ENCODE peak calls at places on chromosomes 12 and 14, in seven cellular contexts. D, U, N, Y, E, L and W are unnamed samples. For H3K27me3, the result is how much of the 10 kb centered on the place peaks cover.

GRCh38 chr14:95655461-95655860 is 30.8 kb upstream of the TCL1B start:
- DNase-seq in E (no peak), L (no peak), D (no peak), N (no peak), Y (no peak), U (no peak), W (no peak)

GRCh38 chr14:106578479-106578878 is 1052.1 kb downstream of the TMEM121 start:
- DNase-seq in L (no peak), U (no peak), E (no peak), D (no peak), Y (no peak), N (peak), W (peak)

GRCh38 chr14:102776761-102777710 is at the start of gene TRAF3:
- DNase-seq in E (peak), D (peak), L (peak), Y (no peak), U (peak), N (peak), W (peak)

GRCh38 chr12:501722-502447 is 42.1 kb downstream of the B4GALNT3 start:
- DNase-seq in U (no peak), L (no peak), E (no peak), N (no peak), Y (no peak), D (peak), W (no peak)

GRCh38 chr12:110176745-110177144 is 52.6 kb downstream of the IFT81 start:
- DNase-seq in Y (no peak), U (no peak), L (no peak), N (no peak), D (no peak), E (no peak), W (no peak)

GRCh38 chr12:64571346-64571745 is 38.9 kb upstream of the RASSF3 start:
- DNase-seq in D (no peak), N (no peak), E (no peak), L (no peak), Y (no peak), U (no peak), W (no peak)

GRCh38 chr12:122022393-122023338 is 982 bp downstream of the BCL7A start:
- DNase-seq in U (no peak), Y (no peak), N (no peak), E (peak), D (peak), L (peak), W (peak)

GRCh38 chr12:93419388-93420034 is 22.2 kb downstream of the UBE2N start:
- DNase-seq in E (no peak), N (no peak), Y (no peak), D (no peak), L (no peak), U (no peak), W (no peak)

GRCh38 chr12:98594050-98594853 is 766 bp downstream of the SLC25A3 start:
- DNase-seq in N (no peak), E (peak), U (peak), Y (no peak), L (peak), D (peak), W (peak)

GRCh38 chr12:14410177-14410576 is 44.7 kb downstream of the ATF7IP start:
- DNase-seq in U (no peak), E (no peak), D (no peak), N (no peak), Y (no peak), L (no peak), W (no peak)

GRCh38 chr14:92599786-92600185 is 86.2 kb downstream of the RIN3 start:
- DNase-seq in N (no peak), L (no peak), U (no peak), E (no peak), D (no peak), Y (no peak), W (no peak)

GRCh38 chr14:105480807-105481801 is 5.6 kb upstream of the CRIP1 start:
- DNase-seq in Y (peak), L (peak), E (peak), D (peak), N (peak), U (peak), W (peak)
- TF ChIP-seq POLR2A in Y (peak), L (peak), E (no peak), D (no peak), N (no peak), U (no peak), W (no peak)

GRCh38 chr12:125091401-125091800 is 26.2 kb downstream of the AACS start:
- DNase-seq in U (no peak), L (no peak), D (no peak), Y (no peak), E (no peak), N (no peak), W (no peak)

GRCh38 chr12:125090437-125090836 is 25.2 kb downstream of the AACS start:
- DNase-seq in N (no peak), L (no peak), D (no peak), Y (no peak), U (no peak), E (no peak), W (no peak)

GRCh38 chr12:125093681-125094025 is 28.4 kb downstream of the AACS start:
- DNase-seq in U (no peak), D (no peak), E (no peak), N (no peak), Y (no peak), L (no peak), W (no peak)

GRCh38 chr12:125092108-125092871 is 27.1 kb downstream of the AACS start:
- DNase-seq in N (no peak), L (no peak), E (no peak), U (no peak), D (no peak), Y (no peak), W (no peak)

GRCh38 chr12:125092872-125093680 is 27.8 kb downstream of the AACS start:
- DNase-seq in Y (no peak), L (peak), N (no peak), E (no peak), D (peak), U (no peak), W (no peak)
- TF ChIP-seq CTCF in Y (no peak), L (no peak), N (no peak), E (no peak), D (no peak), U (no peak), W (no peak)

GRCh38 chr12:117970334-117970733 is 1.5 kb upstream of the KSR2 start:
- DNase-seq in D (no peak), U (no peak), E (no peak), L (no peak), N (no peak), Y (no peak), W (no peak)
- H3K27me3 ChIP-seq in D (under half), U (under half), E (under half), L (under half), N (under half), Y (under half), W (under half)

DNA sequence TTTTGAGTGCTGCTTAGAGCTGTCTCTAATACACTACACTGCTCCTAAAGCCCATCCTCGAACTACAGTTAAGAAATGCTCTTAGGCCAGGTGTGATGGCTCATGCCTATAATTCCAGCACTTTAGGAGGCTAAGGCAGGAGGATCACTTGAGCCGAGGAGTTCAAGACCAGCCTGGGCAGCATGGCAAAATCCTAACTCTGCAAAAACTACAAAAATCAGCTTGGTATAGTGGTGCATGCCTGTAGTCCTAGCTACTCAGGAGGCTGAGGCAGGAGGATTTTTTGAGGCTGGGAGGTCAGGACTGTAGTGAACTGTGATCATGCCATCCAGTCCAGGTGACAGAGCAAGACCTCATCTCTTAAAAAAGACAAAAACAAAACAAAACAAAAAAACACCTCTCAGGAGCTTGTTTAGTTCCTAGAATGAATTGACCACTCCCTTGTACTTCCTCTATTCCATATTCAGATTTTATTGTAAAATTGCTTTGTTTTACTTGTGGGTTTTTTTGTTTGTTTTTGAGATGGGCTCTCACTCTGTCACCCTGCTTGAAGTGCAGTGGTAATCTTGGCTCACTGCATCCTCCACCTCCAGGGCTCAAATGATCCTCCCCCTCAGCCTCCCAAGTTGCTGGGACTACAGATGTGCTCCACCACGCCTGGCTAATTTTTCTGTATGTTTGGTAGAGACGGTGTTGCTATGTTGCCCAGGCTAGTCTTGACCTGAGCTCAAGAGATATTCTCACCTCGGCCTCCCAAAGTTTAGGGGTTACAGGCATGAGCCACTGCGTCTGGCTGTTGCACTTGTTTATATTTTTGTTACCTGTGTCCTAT is 13.6 kb downstream of the MDM2 start:
- DNase-seq in L (no peak), Y (no peak), N (no peak), E (no peak), D (no peak), U (no peak), W (no peak)
- TF ChIP-seq POLR2A in L (no peak), Y (no peak), N (no peak), E (no peak), D (no peak), U (no peak), W (no peak)

GRCh38 chr14:83162351-83162929 is 1628.8 kb upstream of the SEL1L start:
- DNase-seq in U (no peak), E (no peak), N (no peak), L (no peak), Y (no peak), D (no peak), W (no peak)
- TF ChIP-seq CTCF in U (no peak), E (no peak), N (no peak), L (no peak), Y (no peak), D (no peak), W (no peak)

DNA sequence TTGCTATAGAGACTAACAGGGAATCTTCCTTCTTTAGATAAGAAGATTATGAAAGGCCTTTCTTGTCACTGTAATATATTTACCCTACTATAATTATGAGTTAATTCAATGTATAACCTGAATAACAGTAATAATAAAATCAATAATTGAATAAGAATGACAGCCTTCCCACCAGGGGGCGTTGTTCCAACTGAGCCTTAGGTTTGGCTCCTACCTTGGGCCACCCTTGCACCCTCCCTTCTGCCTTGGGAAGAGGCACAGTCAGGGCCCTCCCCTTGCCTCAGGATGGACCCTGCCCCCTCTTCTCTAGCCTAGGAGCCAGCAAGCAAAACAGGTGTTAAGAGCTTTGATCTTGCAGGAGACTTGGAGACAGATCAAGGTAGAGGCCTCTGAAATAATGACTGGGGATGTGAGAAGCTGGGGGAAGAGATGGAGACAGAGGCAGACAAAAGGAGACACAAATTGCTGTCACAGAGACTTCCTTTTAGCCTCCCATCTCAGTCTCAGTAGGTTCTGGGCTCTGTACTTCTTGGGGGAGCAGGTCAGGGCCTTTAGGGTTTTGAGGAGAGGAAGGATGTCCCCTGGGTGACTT is 40.1 kb upstream of the CISTR start:
- DNase-seq in E (no peak), N (peak), L (no peak), D (peak), U (no peak), Y (peak), W (no peak)
- H3K27me3 ChIP-seq in E (under half), N (under half), L (under half), D (under half), U (under half), Y (under half), W (half or more)

DNA sequence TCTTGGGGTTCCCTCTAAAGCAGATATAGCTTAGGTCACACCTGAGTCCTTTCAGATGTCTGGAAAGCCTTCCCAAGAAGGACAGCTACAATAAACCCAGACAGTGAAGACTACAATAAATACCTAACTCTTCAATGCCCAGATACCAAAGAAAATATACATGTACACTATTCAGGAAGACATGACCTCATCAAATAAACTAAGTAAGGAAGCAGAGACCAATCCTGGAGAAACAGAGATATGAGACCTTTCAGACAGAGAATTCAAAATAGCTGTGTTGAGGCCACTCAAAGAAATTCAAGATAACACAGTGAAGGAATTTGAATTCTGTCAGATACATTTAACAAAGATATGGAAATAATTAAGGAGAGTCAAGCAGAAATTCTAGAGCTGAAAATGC is 15.3 kb downstream of the MIPOL1 start:
- DNase-seq in Y (no peak), U (no peak), D (no peak), L (no peak), N (no peak), E (no peak), W (no peak)
- TF ChIP-seq POLR2A in Y (no peak), U (no peak), D (no peak), L (no peak), N (no peak), E (no peak), W (no peak)

DNA sequence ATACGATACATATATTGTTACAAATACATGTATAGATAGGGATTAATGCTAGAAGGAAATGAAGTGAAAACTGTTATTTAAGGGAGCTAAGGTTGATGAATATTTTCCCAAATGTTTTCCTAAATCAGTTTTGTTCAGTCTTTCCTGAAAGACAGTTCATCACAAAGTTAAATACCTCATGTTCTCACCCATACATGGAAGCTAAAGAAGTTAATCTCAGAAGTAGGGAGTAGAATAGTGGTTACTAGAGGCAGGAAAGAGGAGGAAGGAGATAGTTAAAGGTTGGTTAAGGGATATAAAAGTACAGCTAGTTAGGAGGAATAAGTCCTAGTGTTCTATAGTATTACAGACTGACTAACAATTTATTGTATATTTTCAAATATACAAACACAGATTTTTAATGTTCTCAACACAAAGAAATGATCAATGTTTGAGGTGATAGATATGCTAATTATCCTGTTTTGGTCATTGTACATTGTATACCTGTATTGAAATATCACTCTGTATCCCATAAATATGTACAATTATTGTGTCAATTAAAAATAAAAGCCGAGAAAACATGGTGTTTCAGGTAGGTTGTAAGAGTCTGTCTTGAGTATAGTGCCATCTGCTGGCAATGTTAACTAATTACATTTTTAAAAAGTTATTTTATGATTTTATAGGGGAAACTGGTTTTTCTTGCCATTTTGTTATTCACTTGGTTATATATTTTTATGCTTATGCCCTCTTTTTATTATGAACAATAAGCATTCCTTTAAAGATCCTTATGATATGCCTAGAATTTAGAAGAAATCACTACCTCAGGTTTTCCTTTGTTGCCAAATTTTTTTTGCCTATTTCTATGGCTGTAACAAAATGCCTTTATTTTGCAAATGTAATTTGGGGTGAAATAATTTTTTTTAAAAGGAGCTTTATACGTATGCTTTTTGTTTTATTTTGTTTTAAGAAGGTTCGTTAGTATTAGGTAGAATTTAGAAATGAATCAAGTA is 26.9 kb downstream of the ZDHHC17 start:
- DNase-seq in Y (peak), U (no peak), N (no peak), D (no peak), E (no peak), L (no peak), W (no peak)
- TF ChIP-seq CTCF in Y (peak), U (peak), N (peak), D (peak), E (peak), L (peak), W (peak)

GRCh38 chr12:20370841-20371240 is 2.5 kb downstream of the PDE3A start:
- DNase-seq in E (no peak), D (no peak), Y (no peak), U (no peak), N (no peak), L (no peak), W (no peak)
- H3K27me3 ChIP-seq in E (under half), D (under half), Y (under half), U (under half), N (under half), L (under half), W (under half)

GRCh38 chr14:73786942-73787759 is 64.5 kb upstream of the PTGR2 start:
- DNase-seq in L (peak), Y (no peak), N (peak), D (peak), E (peak), U (peak), W (peak)
- TF ChIP-seq POLR2A in L (peak), Y (no peak), N (peak), D (no peak), E (peak), U (no peak), W (no peak)